ENCODE peak calls at places on chromosomes 6 and 20, in five cellular contexts. J, R, C, H and M are unnamed samples.
A peak's percentile ranks its signal among the peaks of the same experiment; 100 is the strongest.

GRCh38 chr6:27503436-27504030 is 30.6 kb upstream of the ZNF184 start:
- DNase-seq in R (peak; percentile 89), H (peak; percentile 84), J (peak; percentile 54), C (peak; percentile 87), M (peak; percentile 68)

GRCh38 chr6:41088451-41088850 is 15.7 kb downstream of the NFYA start:
- DNase-seq in H (no peak), C (no peak), J (no peak), R (no peak), M (no peak)

GRCh38 chr6:152136449-152136825 is 329.0 kb downstream of the ESR1 start:
- DNase-seq in C (no peak), H (no peak), J (no peak), R (peak; percentile 19), M (no peak)

GRCh38 chr6:36389353-36389752 is 1.9 kb upstream of the ETV7 start:
- DNase-seq in J (no peak), C (no peak), R (no peak), H (no peak), M (no peak)

GRCh38 chr6:36682328-36683144 is 4.0 kb downstream of the CDKN1A start:
- DNase-seq in H (no peak), R (no peak), J (no peak), C (peak; percentile 44), M (peak; percentile 40)

GRCh38 chr20:44780226-44780625 is 30.1 kb downstream of the RIMS4 start:
- DNase-seq in J (peak; percentile 32), R (peak; percentile 65), C (peak; percentile 64), H (peak; percentile 58), M (peak; percentile 23)

GRCh38 chr20:13644010-13644409 is 5.3 kb upstream of the TASP1 start:
- DNase-seq in C (peak; percentile 19), J (no peak), H (no peak), R (peak; percentile 40), M (no peak)

GRCh38 chr20:64037498-64038213 is 1.7 kb downstream of the C20orf204 start:
- DNase-seq in R (no peak), H (no peak), C (no peak), J (no peak), M (no peak)

GRCh38 chr6:138546733-138547185 is 47.5 kb upstream of the NHSL1 start:
- DNase-seq in C (no peak), H (no peak), J (no peak), R (peak; percentile 74), M (no peak)

DNA sequence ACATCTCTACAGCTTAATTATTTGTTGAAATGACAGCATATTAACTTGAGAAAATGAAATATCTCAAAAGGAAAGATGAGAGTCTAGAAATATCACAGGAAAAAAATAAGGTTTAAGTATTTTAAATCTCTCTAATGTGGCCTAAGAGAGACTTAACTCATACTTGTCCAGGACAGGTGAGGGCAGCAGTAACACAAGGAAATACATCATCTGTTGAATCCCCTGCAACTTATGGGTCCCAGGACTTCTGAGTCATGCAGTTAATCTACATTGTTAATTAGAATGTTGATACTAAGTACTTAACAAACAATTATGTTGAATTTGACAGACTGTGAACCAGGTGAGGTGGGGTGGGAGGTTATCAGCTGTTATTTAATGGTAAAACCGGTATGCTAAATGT is 87.8 kb downstream of the CEP57L1 start:
- DNase-seq in R (no peak), C (no peak), H (no peak), J (no peak), M (no peak)
- TF ChIP-seq CTCF in R (no peak), C (no peak), H (no peak), J (no peak), M (no peak)

GRCh38 chr6:122995930-122996796 is at the start of gene CLVS2:
- DNase-seq in H (no peak), J (peak; percentile 4), C (peak; percentile 20), R (peak; percentile 53), M (no peak)
- TF ChIP-seq CTCF in H (no peak), J (no peak), C (no peak), R (no peak), M (no peak)

DNA sequence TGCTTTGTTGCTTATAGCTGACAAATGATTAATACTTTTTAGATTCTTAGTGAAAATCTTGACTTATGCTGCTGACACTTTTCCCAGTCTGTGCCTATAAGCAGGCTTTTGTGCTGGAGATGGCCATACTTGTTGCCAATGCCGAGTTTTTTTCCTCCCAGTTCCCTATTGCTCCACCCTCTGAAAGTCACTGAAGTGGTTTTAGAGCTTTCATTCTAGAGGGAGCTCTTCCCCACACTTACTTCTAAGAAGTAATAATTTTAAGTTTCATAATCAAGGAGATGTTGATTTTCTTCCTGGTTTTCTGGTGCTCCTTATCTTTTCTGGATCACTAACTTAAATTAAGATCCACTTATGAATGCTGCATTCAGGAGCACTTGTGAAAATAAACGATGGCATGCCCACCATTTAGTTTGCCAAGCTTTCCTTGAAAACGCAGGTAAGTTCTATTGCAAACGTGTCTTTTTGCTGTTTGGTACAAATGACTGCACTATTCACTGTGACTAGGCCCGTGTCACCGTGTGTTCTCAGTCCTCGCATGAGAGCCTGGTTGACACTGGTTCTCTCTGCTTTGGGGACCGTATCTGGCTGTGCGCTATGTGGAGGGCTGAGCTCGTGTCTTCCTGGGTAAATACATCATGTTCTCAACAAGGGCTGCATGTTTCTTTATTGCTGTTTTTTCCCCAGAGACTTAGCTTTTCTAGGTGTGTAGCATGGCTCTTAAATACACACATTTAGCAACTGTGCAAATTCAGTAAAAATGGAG is 50.2 kb downstream of the GFRA4 start:
- DNase-seq in C (peak; percentile 48), R (no peak), H (no peak), J (peak; percentile 29), M (no peak)
- TF ChIP-seq CTCF in C (no peak), R (no peak), H (no peak), J (no peak), M (peak; percentile 25)

GRCh38 chr20:56171087-56172012 is 77.2 kb upstream of the MC3R start:
- DNase-seq in C (no peak), R (peak; percentile 7), J (no peak), H (no peak), M (no peak)
- TF ChIP-seq CTCF in C (no peak), R (peak; percentile 13), J (no peak), H (peak; percentile 41), M (peak; percentile 28)

GRCh38 chr6:73942581-73942980 is 246.6 kb downstream of the CD109 start:
- DNase-seq in C (peak; percentile 9), J (peak; percentile 87), R (peak; percentile 59), H (no peak), M (peak; percentile 80)
- TF ChIP-seq CTCF in C (no peak), J (no peak), R (peak; percentile 8), H (no peak), M (peak; percentile 62)